ENCODE peak calls at places on chromosomes 5 and 9, in seven cellular contexts. V is pancreas, X is NB4, J is thoracic aorta, W is GM13977, N is epithelial cell of esophagus, Z is fibroblast of lung. I is an unnamed sample.

GRCh38 chr9:130361873-130362362 is 82.8 kb upstream of the ASS1 start:
- DNase-seq in V (no peak), X (no peak), J (no peak), W (no peak), N (no peak), Z (no peak), I (no peak)

GRCh38 chr9:136920069-136920468 is 24.5 kb downstream of the FBXW5 start:
- DNase-seq in V (no peak), X (no peak), J (no peak), W (no peak), N (no peak), Z (no peak), I (peak; percentile 36)

GRCh38 chr5:36392818-36393217 is 91.1 kb upstream of the RANBP3L start:
- DNase-seq in V (no peak), X (no peak), J (no peak), W (no peak), N (peak; percentile 30), Z (peak; percentile 69), I (peak; percentile 80)

GRCh38 chr9:33818832-33819500 is 2.0 kb downstream of the UBE2R2 start:
- DNase-seq in V (no peak), X (no peak), J (no peak), W (peak; percentile 20), N (peak; percentile 52), Z (peak; percentile 56), I (peak; percentile 91)

GRCh38 chr5:6365977-6366590 is 12.3 kb downstream of the MED10 start:
- DNase-seq in V (no peak), X (peak; percentile 53), J (no peak), W (no peak), N (no peak), Z (no peak), I (no peak)

GRCh38 chr9:118331622-118332045 is 627.4 kb downstream of the TLR4 start:
- DNase-seq in V (no peak), X (no peak), J (no peak), W (no peak), N (peak; percentile 51), Z (peak; percentile 0), I (peak; percentile 1)

GRCh38 chr5:168908207-168908606 is 329.0 kb upstream of the PANK3 start:
- DNase-seq in V (no peak), X (no peak), J (no peak), W (no peak), N (peak; percentile 5), Z (no peak), I (peak; percentile 72)

GRCh38 chr9:16925426-16925825 is 55.0 kb upstream of the BNC2 start:
- DNase-seq in V (no peak), X (no peak), J (no peak), W (no peak), N (no peak), Z (peak; percentile 31), I (no peak)

GRCh38 chr5:84113246-84114118 is 271.2 kb downstream of the EDIL3 start:
- DNase-seq in V (no peak), X (no peak), J (no peak), W (no peak), N (peak; percentile 55), Z (no peak), I (no peak)

GRCh38 chr9:5326893-5327548 is 12.7 kb downstream of the RLN1 start:
- DNase-seq in V (peak; percentile 58), X (no peak), J (no peak), W (no peak), N (peak; percentile 51), Z (peak; percentile 35), I (no peak)

GRCh38 chr5:90991201-90991600 is 391.9 kb downstream of the ARRDC3 start:
- DNase-seq in V (no peak), X (no peak), J (no peak), W (no peak), N (no peak), Z (no peak), I (no peak)

DNA sequence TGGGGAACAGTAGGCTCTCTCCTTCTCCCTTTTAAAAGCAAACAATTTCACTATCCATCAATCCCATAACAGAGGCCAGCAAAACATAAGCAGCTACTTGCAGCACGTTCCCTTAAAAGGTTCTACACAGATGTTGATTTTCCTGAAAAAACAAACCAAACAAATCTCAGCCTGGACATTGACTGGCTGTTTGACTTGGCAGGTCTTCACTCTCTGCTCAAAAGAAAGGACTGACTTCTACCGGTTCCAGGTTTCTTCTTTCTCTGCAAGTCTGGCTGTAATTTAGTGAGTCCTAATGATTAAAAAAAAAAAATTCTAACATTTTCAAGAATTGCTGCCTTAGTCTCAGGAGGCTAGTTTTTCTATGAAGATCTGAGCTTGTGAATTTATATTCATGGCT is 203.1 kb upstream of the EFNA5 start:
- DNase-seq in V (no peak), X (no peak), J (no peak), W (no peak), N (no peak), Z (peak; percentile 5), I (no peak)
- TF ChIP-seq CTCF in V (no peak), X (no peak), J (no peak), W (no peak), N (no peak), Z (no peak), I (no peak)

GRCh38 chr5:137201876-137202275 is 297.2 kb downstream of the SPOCK1 start:
- DNase-seq in V (no peak), X (no peak), J (no peak), W (no peak), N (peak; percentile 85), Z (no peak), I (peak; percentile 83)
- TF ChIP-seq CTCF in V (no peak), X (no peak), J (peak; percentile 29), W (no peak), N (peak; percentile 39), Z (no peak), I (peak; percentile 78)

GRCh38 chr9:25716220-25716872 is 38.1 kb upstream of the TUSC1 start:
- DNase-seq in V (peak; percentile 28), X (no peak), J (no peak), W (peak; percentile 16), N (peak; percentile 89), Z (peak; percentile 71), I (no peak)
- TF ChIP-seq CTCF in V (no peak), X (no peak), J (peak; percentile 45), W (peak; percentile 38), N (peak; percentile 89), Z (peak; percentile 71), I (peak; percentile 63)

GRCh38 chr5:167614294-167615104 is 676.9 kb upstream of the WWC1 start:
- DNase-seq in V (no peak), X (no peak), J (no peak), W (no peak), N (no peak), Z (peak; percentile 24), I (no peak)

GRCh38 chr5:167603135-167603534 is 688.3 kb upstream of the WWC1 start:
- DNase-seq in V (no peak), X (no peak), J (no peak), W (no peak), N (no peak), Z (no peak), I (no peak)

DNA sequence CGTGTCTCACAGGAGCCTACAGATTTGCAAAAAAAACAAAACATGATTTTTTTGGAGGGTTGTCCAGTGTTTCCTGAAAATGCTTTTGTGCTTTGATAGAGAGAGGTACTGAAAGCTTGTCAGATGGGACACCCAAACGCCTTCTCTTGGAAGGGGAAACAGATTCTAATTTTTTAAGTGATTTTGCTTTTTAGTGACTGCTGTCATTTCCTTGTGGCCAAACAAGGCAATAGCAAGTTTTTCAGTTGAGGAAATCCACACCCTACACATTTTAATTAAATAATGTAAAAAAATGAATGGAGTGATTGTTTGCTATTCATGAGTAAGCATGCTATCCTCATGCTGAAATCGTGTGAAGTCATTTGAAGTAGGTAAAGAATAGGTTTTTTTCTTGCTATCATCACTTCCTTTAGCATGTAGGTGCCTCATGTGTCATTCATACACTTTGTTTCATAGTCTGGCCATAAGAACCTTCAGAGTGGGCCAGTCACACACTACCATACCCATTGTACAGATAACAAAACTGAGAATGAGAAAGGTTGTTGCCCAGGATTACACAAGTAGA is 682.7 kb upstream of the WWC1 start:
- DNase-seq in V (no peak), X (no peak), J (no peak), W (no peak), N (peak; percentile 69), Z (no peak), I (no peak)
- TF ChIP-seq CTCF in V (no peak), X (no peak), J (no peak), W (no peak), N (peak; percentile 28), Z (no peak), I (peak; percentile 20)